ENCODE peak calls at places on chromosome 13, in six cellular contexts. A is colonic mucosa, S is sigmoid colon, F is ovary, V is OCI-LY7, Y is AG09309. I is an unnamed sample.

GRCh38 chr13:113584205-113584869 is at the start of gene TFDP1:
- DNase-seq in V (peak; percentile 82), S (peak; percentile 75), F (peak; percentile 84), A (peak; percentile 86), Y (peak; percentile 11), I (peak; percentile 92)

GRCh38 chr13:41579881-41580280 is 122.5 kb downstream of the RGCC start:
- DNase-seq in A (no peak), Y (no peak), F (no peak), V (no peak), S (no peak), I (no peak)

GRCh38 chr13:97856001-97856675 is 97.3 kb upstream of the IPO5 start:
- DNase-seq in V (no peak), F (peak; percentile 48), Y (no peak), A (peak; percentile 27), S (peak; percentile 69), I (no peak)

GRCh38 chr13:109249780-109250528 is 536.4 kb downstream of the IRS2 start:
- DNase-seq in Y (no peak), A (no peak), S (no peak), F (no peak), V (no peak), I (no peak)

GRCh38 chr13:52600666-52601065 is 41.6 kb upstream of the HNRNPA1L2 start:
- DNase-seq in S (no peak), F (no peak), Y (no peak), A (no peak), V (no peak), I (no peak)

GRCh38 chr13:89363144-89363543 is 1692.0 kb downstream of the SLITRK5 start:
- DNase-seq in F (no peak), V (no peak), A (no peak), Y (no peak), S (no peak), I (peak; percentile 86)

GRCh38 chr13:64239372-64239771 is 2823.7 kb upstream of the PCDH20 start:
- DNase-seq in Y (peak; percentile 11), A (no peak), F (no peak), S (no peak), V (no peak), I (no peak)

GRCh38 chr13:77019756-77020155 is 7.2 kb downstream of the FBXL3 start:
- DNase-seq in V (no peak), F (no peak), Y (no peak), S (no peak), A (no peak), I (no peak)

GRCh38 chr13:69199664-69200063 is 908.0 kb upstream of the ATXN8OS start:
- DNase-seq in F (no peak), V (no peak), A (no peak), Y (no peak), S (no peak), I (no peak)

GRCh38 chr13:70758932-70759331 is 650.7 kb upstream of the KLHL1 start:
- DNase-seq in F (no peak), S (no peak), A (no peak), V (no peak), Y (no peak), I (no peak)

GRCh38 chr13:44837250-44837649 is 152.0 kb downstream of the NUFIP1 start:
- DNase-seq in Y (no peak), F (no peak), A (no peak), V (no peak), S (no peak), I (no peak)

GRCh38 chr13:109220631-109221030 is 565.8 kb downstream of the IRS2 start:
- DNase-seq in F (no peak), S (no peak), A (no peak), Y (no peak), V (no peak), I (no peak)

GRCh38 chr13:46726347-46726746 is 70.6 kb downstream of the ESD start:
- DNase-seq in S (no peak), A (no peak), F (no peak), Y (no peak), V (no peak), I (no peak)

GRCh38 chr13:30126903-30127428 is 180.4 kb downstream of the KATNAL1 start:
- DNase-seq in A (no peak), F (no peak), V (no peak), Y (peak; percentile 50), S (no peak), I (no peak)

GRCh38 chr13:90632184-90632583 is 715.3 kb upstream of the MIR17HG start:
- DNase-seq in F (no peak), S (no peak), V (no peak), Y (no peak), A (no peak), I (no peak)

GRCh38 chr13:56864451-56864850 is 276.3 kb upstream of the PRR20A start:
- DNase-seq in Y (no peak), F (no peak), A (no peak), S (no peak), V (no peak), I (no peak)

GRCh38 chr13:40401911-40402776 is 264.3 kb downstream of the FOXO1 start:
- DNase-seq in S (peak; percentile 99), F (peak; percentile 97), V (peak; percentile 67), Y (peak; percentile 86), A (peak; percentile 97), I (no peak)

GRCh38 chr13:99863789-99864626 is 107.6 kb downstream of the ZIC5 start:
- DNase-seq in Y (no peak), V (no peak), F (no peak), S (no peak), A (no peak), I (no peak)

GRCh38 chr13:33204130-33204927 is 81.2 kb downstream of the STARD13 start:
- DNase-seq in Y (peak; percentile 93), V (no peak), A (no peak), S (peak; percentile 96), F (peak; percentile 61), I (no peak)

GRCh38 chr13:86020350-86021002 is 221.3 kb upstream of the SLITRK6 start:
- DNase-seq in S (no peak), A (no peak), F (no peak), Y (no peak), V (no peak), I (no peak)

GRCh38 chr13:111852701-111853100 is 214.2 kb upstream of the SOX1 start:
- DNase-seq in F (no peak), A (no peak), S (no peak), V (no peak), Y (no peak), I (peak; percentile 63)

GRCh38 chr13:83730674-83731073 is 151.6 kb downstream of the SLITRK1 start:
- DNase-seq in Y (no peak), V (no peak), S (no peak), F (no peak), A (no peak), I (no peak)

GRCh38 chr13:66859078-66859477 is 371.1 kb downstream of the PCDH9 start:
- DNase-seq in F (no peak), S (no peak), V (no peak), Y (no peak), A (no peak), I (no peak)

GRCh38 chr13:42814868-42815267 is 33.5 kb downstream of the FAM216B start:
- DNase-seq in Y (peak; percentile 71), F (no peak), V (no peak), S (no peak), A (no peak), I (no peak)

GRCh38 chr13:42819712-42820111 is 38.3 kb downstream of the FAM216B start:
- DNase-seq in S (no peak), F (no peak), V (no peak), Y (no peak), A (no peak), I (no peak)

GRCh38 chr13:42820450-42820849 is 39.1 kb downstream of the FAM216B start:
- DNase-seq in A (no peak), Y (no peak), F (no peak), S (no peak), V (no peak), I (no peak)

GRCh38 chr13:42815686-42816085 is 34.3 kb downstream of the FAM216B start:
- DNase-seq in F (no peak), Y (no peak), S (no peak), V (no peak), A (no peak), I (no peak)

DNA sequence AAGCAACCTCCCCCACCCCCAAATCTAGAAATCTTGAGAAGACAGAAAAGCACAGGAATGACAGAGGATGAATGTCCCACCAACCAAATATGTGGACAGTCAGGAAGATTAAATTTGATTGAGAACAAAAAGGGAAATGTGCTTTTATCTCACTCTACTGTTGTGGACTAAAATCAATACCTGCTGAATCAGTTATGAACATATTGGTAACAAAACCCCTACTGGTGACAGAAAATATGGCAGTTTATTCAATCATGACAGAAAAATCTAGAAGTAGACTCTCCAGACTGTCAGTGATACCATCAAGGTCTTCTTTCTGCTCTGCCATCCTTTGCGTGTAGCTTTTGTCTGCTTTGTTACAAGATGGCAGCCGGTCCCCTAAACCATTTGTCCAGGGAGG is 35.2 kb downstream of the FAM216B start:
- DNase-seq in S (no peak), Y (no peak), F (no peak), V (no peak), A (no peak), I (no peak)
- TF ChIP-seq CTCF in S (no peak), Y (peak; percentile 32), F (no peak), V (peak; percentile 47), A (no peak), I (peak; percentile 59)

GRCh38 chr13:103282571-103283450 is 216.6 kb upstream of the SLC10A2 start:
- DNase-seq in F (no peak), S (no peak), A (no peak), V (no peak), Y (no peak), I (no peak)
- TF ChIP-seq CTCF in F (no peak), S (no peak), A (no peak), V (no peak), Y (no peak), I (no peak)

DNA sequence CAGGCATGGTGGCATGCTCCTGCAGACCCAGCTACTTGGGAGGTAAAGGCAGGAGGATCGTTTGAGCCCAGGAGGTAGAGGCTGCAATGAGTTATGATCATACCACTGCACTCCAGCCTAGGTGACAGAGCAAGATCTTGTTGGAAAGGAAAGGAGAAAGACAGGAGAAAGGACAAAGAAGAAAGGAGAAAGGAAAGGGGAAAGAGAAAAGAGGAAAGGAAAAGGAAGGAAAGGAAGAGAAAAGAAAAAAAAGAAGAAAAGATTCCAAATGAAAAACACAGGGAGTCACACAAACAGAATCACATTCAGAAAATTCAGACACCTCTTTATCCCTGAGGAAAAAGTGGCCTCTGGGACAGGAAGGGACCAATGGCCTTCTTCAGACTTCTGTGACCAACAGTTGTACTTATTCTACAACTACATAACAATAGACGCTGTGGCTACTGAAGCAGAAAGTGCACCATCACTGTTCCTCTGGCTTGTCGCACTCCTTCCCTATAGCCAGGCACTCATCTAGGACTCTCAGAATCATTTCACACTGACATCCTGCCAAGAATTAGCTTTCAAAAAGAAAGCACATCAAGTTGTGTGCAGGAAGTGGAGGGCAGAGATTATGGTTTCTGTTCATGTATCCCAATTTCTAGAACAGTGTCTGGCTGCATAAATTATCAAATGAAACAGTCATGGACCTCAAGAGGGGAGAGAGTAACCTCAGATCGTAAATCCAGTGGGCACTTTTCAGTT is 5.9 kb downstream of the MTMR6 start:
- DNase-seq in A (no peak), F (no peak), S (no peak), V (peak; percentile 24), Y (no peak), I (no peak)
- TF ChIP-seq CTCF in A (no peak), F (no peak), S (no peak), V (no peak), Y (no peak), I (no peak)

DNA sequence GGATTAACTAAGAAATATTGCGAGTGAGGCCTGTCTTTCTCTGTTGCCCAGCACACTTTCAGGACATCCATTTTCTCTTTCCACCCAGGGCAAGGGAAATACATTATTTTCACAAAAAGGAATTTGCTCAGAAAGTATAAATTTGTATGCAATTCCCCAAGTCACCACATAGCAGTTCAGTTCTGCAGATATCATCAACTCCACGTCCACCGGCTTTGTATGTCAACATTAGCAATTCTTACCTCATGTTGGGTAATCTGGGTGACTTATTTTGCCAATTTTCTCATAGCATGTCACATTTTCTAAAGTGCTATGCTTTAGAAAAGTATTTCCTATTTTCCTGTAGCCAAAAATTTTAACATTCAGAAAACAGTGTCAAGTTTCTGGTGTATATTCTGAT is 501.8 kb downstream of the EFNB2 start:
- DNase-seq in V (no peak), F (no peak), Y (peak; percentile 54), S (no peak), A (no peak), I (no peak)
- TF ChIP-seq CTCF in V (no peak), F (no peak), Y (peak; percentile 38), S (no peak), A (no peak), I (peak; percentile 74)